ENCODE peak calls at places on chromosomes 2 and 18, in nine cellular contexts. C, N, K, P, V, T, F, B and O are unnamed samples.
A peak's percentile ranks its signal among the peaks of the same experiment; 100 is the strongest.

GRCh38 chr2:216618785-216619184 is 14.4 kb upstream of the IGFBP2 start:
- DNase-seq in C (no peak), N (no peak), K (no peak), P (no peak), V (no peak), T (no peak), F (no peak), B (no peak), O (peak; percentile 22)

GRCh38 chr2:129896226-129897100 is 83.0 kb upstream of the RAB6C start:
- DNase-seq in C (no peak), N (no peak), K (no peak), P (no peak), V (no peak), T (no peak), F (no peak), B (no peak), O (no peak)

GRCh38 chr2:28438532-28439063 is 45.9 kb downstream of the FOSL2 start:
- DNase-seq in C (no peak), N (no peak), K (no peak), P (no peak), V (no peak), T (no peak), F (no peak), B (no peak), O (no peak)

GRCh38 chr2:73176205-73176880 is 26.0 kb upstream of the NOTO start:
- DNase-seq in C (no peak), N (peak; percentile 51), K (no peak), P (no peak), V (peak; percentile 58), T (no peak), F (peak; percentile 36), B (no peak), O (no peak)

GRCh38 chr2:138974651-138975050 is 194.5 kb upstream of the NXPH2 start:
- DNase-seq in C (no peak), N (no peak), K (no peak), P (no peak), V (peak; percentile 1), T (no peak), F (no peak), B (no peak), O (no peak)

GRCh38 chr2:6909431-6910385 is 7.5 kb upstream of the RNF144A start:
- DNase-seq in C (peak; percentile 7), N (no peak), K (no peak), P (no peak), V (no peak), T (no peak), F (no peak), B (no peak), O (no peak)

GRCh38 chr2:130836501-130837174 is at the start of gene ARHGEF4:
- DNase-seq in C (peak; percentile 38), N (peak; percentile 86), K (no peak), P (no peak), V (peak; percentile 9), T (peak; percentile 59), F (peak; percentile 70), B (no peak), O (peak; percentile 28)

GRCh38 chr2:213229814-213230213 is 54.5 kb upstream of the SPAG16 start:
- DNase-seq in C (peak; percentile 68), N (no peak), K (peak; percentile 65), P (peak; percentile 81), V (peak; percentile 69), T (no peak), F (no peak), B (no peak), O (no peak)

GRCh38 chr2:108619916-108620620 is 85.8 kb downstream of the LIMS1 start:
- DNase-seq in C (no peak), N (no peak), K (no peak), P (no peak), V (no peak), T (no peak), F (no peak), B (no peak), O (no peak)

GRCh38 chr2:235212501-235212900 is 260.7 kb downstream of the SH3BP4 start:
- DNase-seq in C (no peak), N (no peak), K (no peak), P (no peak), V (no peak), T (no peak), F (no peak), B (no peak), O (no peak)

GRCh38 chr2:106561356-106561755 is 74.2 kb downstream of the CD8B2 start:
- DNase-seq in C (no peak), N (no peak), K (no peak), P (no peak), V (no peak), T (no peak), F (peak; percentile 71), B (no peak), O (no peak)

GRCh38 chr2:166653185-166653813 is 159.2 kb upstream of the SCN7A start:
- DNase-seq in C (no peak), N (no peak), K (no peak), P (peak; percentile 24), V (peak; percentile 77), T (peak; percentile 20), F (no peak), B (peak; percentile 55), O (no peak)

GRCh38 chr18:61272793-61273192 is 60.4 kb upstream of the CDH20 start:
- DNase-seq in C (no peak), N (no peak), K (no peak), P (no peak), V (no peak), T (no peak), F (no peak), B (no peak), O (no peak)

DNA sequence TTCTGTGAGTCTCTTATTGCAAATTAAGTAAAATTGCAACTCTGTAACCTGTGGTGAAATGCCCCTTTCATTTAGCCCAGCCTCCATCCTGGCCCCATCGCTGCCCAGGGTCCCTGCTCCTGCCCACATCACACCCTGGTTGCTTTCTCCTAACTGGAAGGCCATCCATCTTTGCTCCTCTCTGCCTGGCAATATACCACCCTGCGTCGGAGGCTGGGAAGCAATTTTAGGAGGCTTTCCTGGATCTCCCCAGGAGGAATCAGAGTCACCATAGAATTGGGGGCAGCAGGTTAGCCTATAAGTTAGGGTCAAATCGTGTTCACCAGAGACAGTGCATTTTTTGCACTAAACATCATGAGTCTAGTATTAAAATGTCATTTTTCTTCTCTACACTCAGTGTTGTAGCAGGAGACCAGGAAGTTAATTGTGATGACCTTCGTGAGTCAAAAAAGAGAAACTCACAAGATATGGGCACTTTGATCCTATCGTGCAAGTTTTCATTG is 14.5 kb upstream of the TXNDC2 start:
- DNase-seq in C (no peak), N (no peak), K (no peak), P (no peak), V (no peak), T (no peak), F (no peak), B (no peak), O (no peak)
- H3K4me3 ChIP-seq in C (no peak overlapping the region), N (no peak overlapping the region), K (no peak overlapping the region), P (no peak overlapping the region), V (no peak overlapping the region), T (no peak overlapping the region), F (no peak overlapping the region), B (no peak overlapping the region), O (no peak overlapping the region)

DNA sequence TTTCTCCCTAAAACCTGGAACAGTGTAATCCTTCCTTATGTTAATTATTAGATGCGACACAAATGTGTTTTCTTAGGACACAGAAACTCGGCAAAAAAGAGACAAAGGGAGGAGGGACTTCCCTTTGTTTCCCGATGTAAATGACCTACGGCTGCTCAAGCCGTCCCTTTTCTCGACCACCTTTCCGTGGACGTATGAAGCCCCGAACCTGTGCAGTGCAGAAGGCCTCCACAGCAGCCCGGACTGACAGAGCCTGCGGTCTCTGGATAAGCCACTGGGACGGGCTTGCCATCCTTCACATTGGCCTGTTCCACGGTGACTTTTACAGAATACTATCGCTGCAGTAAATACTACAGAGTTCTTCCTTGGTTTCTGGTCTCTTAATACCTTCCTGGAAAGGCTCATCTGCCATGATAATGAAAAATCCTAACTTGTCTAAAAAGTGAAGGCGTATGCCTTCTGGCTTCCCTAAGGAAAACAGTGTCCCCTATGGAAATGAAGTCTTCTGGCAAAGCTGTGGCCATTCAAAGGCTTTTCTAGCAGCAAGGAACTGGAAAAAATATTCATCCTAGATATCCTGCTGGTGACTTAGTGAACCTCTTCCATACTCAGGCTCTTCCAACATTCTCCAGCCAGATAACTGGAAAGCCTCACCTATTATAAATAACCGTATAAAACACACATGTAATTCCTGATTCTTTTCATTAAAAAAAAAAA is 84.9 kb downstream of the RBMS1 start:
- DNase-seq in C (no peak), N (peak; percentile 33), K (no peak), P (no peak), V (peak; percentile 56), T (no peak), F (no peak), B (no peak), O (peak; percentile 34)
- H3K4me3 ChIP-seq in C (no peak overlapping the region), N (peak overlapping the region; percentile 26), K (peak overlapping the region; percentile 52), P (peak overlapping the region; percentile 28), V (peak overlapping the region; percentile 44), T (no peak overlapping the region), F (peak overlapping the region; percentile 75), B (no peak overlapping the region), O (peak overlapping the region; percentile 56)

GRCh38 chr2:114170070-114170469 is 272.4 kb upstream of the DPP10 start:
- DNase-seq in C (no peak), N (no peak), K (no peak), P (no peak), V (no peak), T (peak; percentile 16), F (no peak), B (peak; percentile 58), O (no peak)

DNA sequence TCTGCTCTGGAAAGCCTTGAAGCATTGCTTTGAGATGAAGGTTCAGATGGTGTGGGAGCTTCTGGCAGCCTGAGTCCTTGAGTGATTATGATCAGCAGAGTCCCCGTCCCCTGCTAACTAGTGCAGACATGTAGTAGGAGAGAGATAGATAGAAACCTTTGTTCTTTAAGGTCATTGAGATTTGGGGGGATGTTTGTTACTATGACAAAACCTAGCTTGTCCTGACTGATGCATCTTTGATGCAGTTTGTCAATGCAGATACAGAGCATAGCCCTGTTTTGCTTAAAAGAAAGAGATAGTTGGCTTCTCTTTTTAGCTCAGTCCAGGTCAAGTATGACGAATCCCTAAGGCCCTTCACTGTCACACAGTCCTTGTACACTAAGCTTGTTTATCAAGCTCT is 274.6 kb upstream of the DPP10 start:
- DNase-seq in C (no peak), N (no peak), K (no peak), P (no peak), V (no peak), T (no peak), F (no peak), B (no peak), O (no peak)
- H3K4me3 ChIP-seq in C (no peak overlapping the region), N (no peak overlapping the region), K (no peak overlapping the region), P (no peak overlapping the region), V (no peak overlapping the region), T (no peak overlapping the region), F (no peak overlapping the region), B (no peak overlapping the region), O (no peak overlapping the region)

DNA sequence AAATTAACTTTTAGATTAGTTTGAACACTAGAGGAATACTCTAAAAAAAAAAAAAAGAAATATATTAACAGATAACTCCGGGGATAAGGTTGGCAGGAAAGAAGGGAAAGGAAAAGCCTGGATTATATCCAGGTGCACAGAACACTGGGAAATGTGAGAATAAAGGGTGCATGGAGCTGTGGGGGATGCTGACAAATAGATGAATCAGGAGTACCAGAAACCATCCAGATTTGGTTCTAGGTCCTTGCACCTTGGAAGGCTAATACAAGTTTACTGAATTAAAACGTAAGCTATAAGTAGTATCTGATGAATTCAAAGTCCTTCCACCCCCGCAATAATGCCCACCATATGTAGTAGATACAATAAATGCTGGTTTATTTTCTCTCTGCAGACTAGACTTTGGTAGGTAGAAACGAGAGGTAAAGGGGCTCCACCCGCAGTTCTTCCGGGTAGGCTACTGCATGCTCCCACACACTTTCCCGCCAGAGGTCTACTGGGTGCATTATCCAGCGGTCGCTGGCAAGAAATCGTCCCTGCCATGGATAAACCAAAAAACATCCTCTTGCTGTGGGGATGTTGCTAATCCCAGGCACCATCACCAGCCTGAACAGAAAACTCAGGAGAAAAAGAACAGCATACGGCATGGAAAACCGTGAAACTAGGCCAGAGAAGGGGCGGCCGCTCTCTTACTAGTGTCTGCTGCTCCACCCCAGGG is 1.6 kb downstream of the CNRIP1 start:
- DNase-seq in C (no peak), N (no peak), K (no peak), P (peak; percentile 16), V (peak; percentile 43), T (no peak), F (no peak), B (no peak), O (peak; percentile 17)
- H3K4me3 ChIP-seq in C (no peak overlapping the region), N (peak overlapping the region; percentile 62), K (peak overlapping the region; percentile 81), P (peak overlapping the region; percentile 84), V (peak overlapping the region; percentile 84), T (no peak overlapping the region), F (peak overlapping the region; percentile 70), B (no peak overlapping the region), O (peak overlapping the region; percentile 76)